ENCODE peak calls at places on chromosome 1, in seven cellular contexts. One of them, this sample, is unnamed.

GRCh38 chr1:52574594-52574993 is 21.7 kb upstream of the TUT4 start:
- DNase-seq in astrocyte of the spinal cord: peak; percentile 94
- DNase-seq in brain microvascular endothelial cell: peak; percentile 81
- DNase-seq in GM06990: no peak
- DNase-seq in fibroblast of pulmonary artery: peak; percentile 96
- DNase-seq in neural progenitor cell: no peak
- DNase-seq in CD8-positive, alpha-beta T cell: no peak
- DNase-seq in this sample: peak; percentile 71

GRCh38 chr1:168112673-168113305 is 23.9 kb downstream of the GPR161 start:
- DNase-seq in brain microvascular endothelial cell: peak; percentile 77
- DNase-seq in astrocyte of the spinal cord: peak; percentile 86
- DNase-seq in CD8-positive, alpha-beta T cell: no peak
- DNase-seq in neural progenitor cell: no peak
- DNase-seq in GM06990: no peak
- DNase-seq in fibroblast of pulmonary artery: peak; percentile 92
- DNase-seq in this sample: peak; percentile 61

GRCh38 chr1:103309761-103310160 is 201.4 kb upstream of the COL11A1 start:
- DNase-seq in brain microvascular endothelial cell: no peak
- DNase-seq in GM06990: no peak
- DNase-seq in neural progenitor cell: no peak
- DNase-seq in fibroblast of pulmonary artery: no peak
- DNase-seq in CD8-positive, alpha-beta T cell: no peak
- DNase-seq in astrocyte of the spinal cord: no peak
- DNase-seq in this sample: no peak

GRCh38 chr1:154910851-154911250 is 25.7 kb downstream of the PMVK start:
- DNase-seq in neural progenitor cell: no peak
- DNase-seq in brain microvascular endothelial cell: no peak
- DNase-seq in astrocyte of the spinal cord: no peak
- DNase-seq in fibroblast of pulmonary artery: no peak
- DNase-seq in CD8-positive, alpha-beta T cell: no peak
- DNase-seq in GM06990: no peak
- DNase-seq in this sample: no peak

GRCh38 chr1:54324031-54324654 is 82.1 kb downstream of the SSBP3 start:
- DNase-seq in CD8-positive, alpha-beta T cell: no peak
- DNase-seq in fibroblast of pulmonary artery: peak; percentile 53
- DNase-seq in brain microvascular endothelial cell: no peak
- DNase-seq in GM06990: no peak
- DNase-seq in astrocyte of the spinal cord: no peak
- DNase-seq in neural progenitor cell: peak; percentile 55
- DNase-seq in this sample: no peak

GRCh38 chr1:201016211-201016651 is 7.3 kb downstream of the KIF21B start:
- DNase-seq in neural progenitor cell: no peak
- DNase-seq in astrocyte of the spinal cord: peak; percentile 26
- DNase-seq in GM06990: no peak
- DNase-seq in CD8-positive, alpha-beta T cell: no peak
- DNase-seq in fibroblast of pulmonary artery: peak; percentile 38
- DNase-seq in brain microvascular endothelial cell: no peak
- DNase-seq in this sample: peak; percentile 14

GRCh38 chr1:231734417-231734816 is 107.8 kb downstream of the DISC1 start:
- DNase-seq in brain microvascular endothelial cell: no peak
- DNase-seq in GM06990: no peak
- DNase-seq in neural progenitor cell: no peak
- DNase-seq in fibroblast of pulmonary artery: no peak
- DNase-seq in CD8-positive, alpha-beta T cell: no peak
- DNase-seq in astrocyte of the spinal cord: no peak
- DNase-seq in this sample: no peak

GRCh38 chr1:34684246-34684645 is 70.6 kb upstream of the GJB5 start:
- DNase-seq in neural progenitor cell: no peak
- DNase-seq in CD8-positive, alpha-beta T cell: no peak
- DNase-seq in fibroblast of pulmonary artery: no peak
- DNase-seq in astrocyte of the spinal cord: no peak
- DNase-seq in brain microvascular endothelial cell: no peak
- DNase-seq in GM06990: no peak
- DNase-seq in this sample: no peak

GRCh38 chr1:230394134-230394533 is 32.0 kb downstream of the PGBD5 start:
- DNase-seq in CD8-positive, alpha-beta T cell: no peak
- DNase-seq in fibroblast of pulmonary artery: no peak
- DNase-seq in brain microvascular endothelial cell: no peak
- DNase-seq in GM06990: no peak
- DNase-seq in astrocyte of the spinal cord: no peak
- DNase-seq in neural progenitor cell: no peak
- DNase-seq in this sample: no peak

GRCh38 chr1:233240367-233240766 is 55.2 kb downstream of the PCNX2 start:
- DNase-seq in brain microvascular endothelial cell: no peak
- DNase-seq in fibroblast of pulmonary artery: no peak
- DNase-seq in GM06990: no peak
- DNase-seq in neural progenitor cell: no peak
- DNase-seq in CD8-positive, alpha-beta T cell: no peak
- DNase-seq in astrocyte of the spinal cord: no peak
- DNase-seq in this sample: peak; percentile 75

GRCh38 chr1:41492341-41492848 is 7.9 kb upstream of the EDN2 start:
- DNase-seq in CD8-positive, alpha-beta T cell: no peak
- DNase-seq in neural progenitor cell: peak; percentile 43
- DNase-seq in brain microvascular endothelial cell: no peak
- DNase-seq in fibroblast of pulmonary artery: peak; percentile 31
- DNase-seq in GM06990: no peak
- DNase-seq in astrocyte of the spinal cord: no peak
- DNase-seq in this sample: no peak

GRCh38 chr1:1376551-1377226 is 1.7 kb upstream of the AURKAIP1 start:
- DNase-seq in astrocyte of the spinal cord: no peak
- DNase-seq in fibroblast of pulmonary artery: no peak
- DNase-seq in CD8-positive, alpha-beta T cell: no peak
- DNase-seq in brain microvascular endothelial cell: no peak
- DNase-seq in GM06990: no peak
- DNase-seq in neural progenitor cell: no peak
- DNase-seq in this sample: no peak

GRCh38 chr1:75672528-75673393 is 51.7 kb upstream of the ACADM start:
- DNase-seq in CD8-positive, alpha-beta T cell: no peak
- DNase-seq in astrocyte of the spinal cord: peak; percentile 84
- DNase-seq in brain microvascular endothelial cell: peak; percentile 80
- DNase-seq in neural progenitor cell: peak; percentile 19
- DNase-seq in fibroblast of pulmonary artery: peak; percentile 77
- DNase-seq in GM06990: no peak
- DNase-seq in this sample: peak; percentile 70

GRCh38 chr1:206717237-206717989 is 32.7 kb downstream of the MAPKAPK2 start:
- DNase-seq in astrocyte of the spinal cord: no peak
- DNase-seq in brain microvascular endothelial cell: no peak
- DNase-seq in CD8-positive, alpha-beta T cell: no peak
- DNase-seq in neural progenitor cell: no peak
- DNase-seq in fibroblast of pulmonary artery: peak; percentile 53
- DNase-seq in GM06990: no peak
- DNase-seq in this sample: peak; percentile 24

GRCh38 chr1:25647106-25647505 is 30.5 kb downstream of the MAN1C1 start:
- DNase-seq in brain microvascular endothelial cell: no peak
- DNase-seq in fibroblast of pulmonary artery: no peak
- DNase-seq in neural progenitor cell: no peak
- DNase-seq in CD8-positive, alpha-beta T cell: no peak
- DNase-seq in astrocyte of the spinal cord: no peak
- DNase-seq in GM06990: no peak
- DNase-seq in this sample: no peak

GRCh38 chr1:206489980-206490534 is 17.3 kb upstream of the RASSF5 start:
- DNase-seq in fibroblast of pulmonary artery: peak; percentile 81
- DNase-seq in GM06990: peak; percentile 65
- DNase-seq in brain microvascular endothelial cell: peak; percentile 68
- DNase-seq in astrocyte of the spinal cord: peak; percentile 71
- DNase-seq in CD8-positive, alpha-beta T cell: peak; percentile 50
- DNase-seq in neural progenitor cell: peak; percentile 87
- DNase-seq in this sample: peak; percentile 80

GRCh38 chr1:59317343-59317742 is 20.4 kb downstream of the FGGY start:
- DNase-seq in astrocyte of the spinal cord: no peak
- DNase-seq in neural progenitor cell: no peak
- DNase-seq in fibroblast of pulmonary artery: no peak
- DNase-seq in GM06990: no peak
- DNase-seq in CD8-positive, alpha-beta T cell: no peak
- DNase-seq in brain microvascular endothelial cell: no peak
- DNase-seq in this sample: no peak

GRCh38 chr1:59315529-59316433 is 18.9 kb downstream of the FGGY start:
- DNase-seq in brain microvascular endothelial cell: no peak
- DNase-seq in GM06990: no peak
- DNase-seq in CD8-positive, alpha-beta T cell: no peak
- DNase-seq in astrocyte of the spinal cord: peak; percentile 38
- DNase-seq in fibroblast of pulmonary artery: no peak
- DNase-seq in neural progenitor cell: no peak
- DNase-seq in this sample: no peak

GRCh38 chr1:59318271-59318865 is 21.5 kb downstream of the FGGY start:
- DNase-seq in fibroblast of pulmonary artery: no peak
- DNase-seq in GM06990: no peak
- DNase-seq in CD8-positive, alpha-beta T cell: no peak
- DNase-seq in astrocyte of the spinal cord: peak; percentile 25
- DNase-seq in neural progenitor cell: no peak
- DNase-seq in brain microvascular endothelial cell: no peak
- DNase-seq in this sample: no peak

GRCh38 chr1:59316497-59317128 is 19.7 kb downstream of the FGGY start:
- DNase-seq in brain microvascular endothelial cell: peak; percentile 24
- DNase-seq in CD8-positive, alpha-beta T cell: no peak
- DNase-seq in neural progenitor cell: no peak
- DNase-seq in GM06990: no peak
- DNase-seq in fibroblast of pulmonary artery: no peak
- DNase-seq in astrocyte of the spinal cord: peak; percentile 98
- DNase-seq in this sample: peak; percentile 66

DNA sequence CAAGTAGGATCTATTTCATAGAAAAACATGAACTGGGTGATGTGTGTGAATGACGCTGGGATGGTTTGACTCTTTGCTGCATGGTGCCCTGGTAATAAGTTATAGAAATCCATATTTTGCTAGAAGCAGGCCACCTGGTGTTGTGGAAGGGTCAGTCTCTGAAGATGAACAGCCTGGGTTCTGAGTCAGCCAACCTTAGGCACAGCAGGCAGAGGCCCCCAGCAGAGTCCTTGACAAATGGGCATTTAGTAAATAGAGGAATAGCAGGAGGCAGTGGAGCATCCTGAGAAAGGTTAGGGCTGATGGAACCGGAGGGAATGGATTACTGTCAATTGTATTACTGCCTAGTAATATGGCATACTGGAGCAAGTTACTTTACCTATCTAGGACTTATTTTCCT is 20.9 kb downstream of the FGGY start:
- DNase-seq in fibroblast of pulmonary artery: no peak
- DNase-seq in CD8-positive, alpha-beta T cell: no peak
- DNase-seq in neural progenitor cell: no peak
- DNase-seq in GM06990: no peak
- DNase-seq in astrocyte of the spinal cord: peak; percentile 79
- DNase-seq in brain microvascular endothelial cell: no peak
- DNase-seq in this sample: no peak
- TF ChIP-seq CTCF in fibroblast of pulmonary artery: no peak
- TF ChIP-seq CTCF in CD8-positive, alpha-beta T cell: no peak
- TF ChIP-seq CTCF in neural progenitor cell: no peak
- TF ChIP-seq CTCF in GM06990: no peak
- TF ChIP-seq CTCF in astrocyte of the spinal cord: no peak
- TF ChIP-seq CTCF in brain microvascular endothelial cell: peak; percentile 10
- TF ChIP-seq CTCF in this sample: no peak

DNA sequence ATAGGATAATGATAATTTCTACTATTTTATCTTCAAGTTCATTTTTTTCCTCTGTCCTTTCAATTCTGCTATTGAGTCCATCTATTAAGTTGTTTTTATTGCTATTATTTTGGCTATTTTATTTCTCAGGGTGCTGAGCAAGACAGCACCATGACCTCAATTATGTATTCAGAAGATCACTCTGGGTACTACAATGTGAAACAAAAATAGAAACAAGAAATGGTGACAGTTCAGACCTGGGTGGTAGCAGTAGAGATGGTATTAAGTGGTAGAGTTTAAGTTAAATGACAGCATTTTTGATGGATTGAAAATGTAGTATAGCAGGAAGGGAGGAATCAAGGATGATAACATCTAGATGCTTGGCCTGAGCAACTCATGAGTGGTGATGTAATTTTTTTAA is 655.3 kb upstream of the PLXNA2 start:
- DNase-seq in GM06990: no peak
- DNase-seq in astrocyte of the spinal cord: no peak
- DNase-seq in neural progenitor cell: no peak
- DNase-seq in fibroblast of pulmonary artery: no peak
- DNase-seq in brain microvascular endothelial cell: no peak
- DNase-seq in CD8-positive, alpha-beta T cell: no peak
- DNase-seq in this sample: no peak
- H3K4me3 ChIP-seq in GM06990: no peak overlapping the region
- H3K4me3 ChIP-seq in astrocyte of the spinal cord: no peak overlapping the region
- H3K4me3 ChIP-seq in neural progenitor cell: no peak overlapping the region
- H3K4me3 ChIP-seq in fibroblast of pulmonary artery: no peak overlapping the region
- H3K4me3 ChIP-seq in brain microvascular endothelial cell: no peak overlapping the region
- H3K4me3 ChIP-seq in CD8-positive, alpha-beta T cell: no peak overlapping the region
- H3K4me3 ChIP-seq in this sample: no peak overlapping the region

DNA sequence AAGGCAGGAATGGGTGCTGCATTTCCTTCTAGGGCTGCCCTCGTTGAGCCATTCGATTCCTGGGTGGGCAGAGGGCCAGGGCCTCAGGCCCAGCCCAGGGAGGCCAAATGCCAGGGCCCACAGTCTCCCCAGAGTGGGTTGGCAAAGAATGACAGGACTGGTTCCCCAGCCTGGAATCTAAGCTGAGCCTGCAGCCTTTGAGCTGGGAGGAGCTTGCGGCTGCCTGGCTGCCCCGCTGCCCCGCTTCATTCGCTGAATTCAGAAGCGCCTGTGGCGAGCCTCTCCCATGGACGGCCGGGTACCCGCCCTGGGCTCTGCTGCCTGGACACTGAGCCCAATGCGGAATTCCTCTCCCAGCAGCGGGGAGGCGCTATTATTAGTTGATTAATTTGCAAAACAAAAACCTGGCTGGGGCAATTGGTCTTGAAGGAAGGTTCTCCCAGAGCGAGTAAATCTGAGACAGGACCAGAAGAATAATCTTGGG is 32.3 kb upstream of the TARDBP start:
- DNase-seq in astrocyte of the spinal cord: peak; percentile 75
- DNase-seq in fibroblast of pulmonary artery: peak; percentile 62
- DNase-seq in brain microvascular endothelial cell: peak; percentile 45
- DNase-seq in CD8-positive, alpha-beta T cell: no peak
- DNase-seq in GM06990: no peak
- DNase-seq in neural progenitor cell: peak; percentile 97
- DNase-seq in this sample: peak; percentile 92
- TF ChIP-seq CTCF in astrocyte of the spinal cord: peak; percentile 48
- TF ChIP-seq CTCF in fibroblast of pulmonary artery: peak; percentile 36
- TF ChIP-seq CTCF in brain microvascular endothelial cell: peak; percentile 63
- TF ChIP-seq CTCF in CD8-positive, alpha-beta T cell: no peak
- TF ChIP-seq CTCF in GM06990: peak; percentile 22
- TF ChIP-seq CTCF in neural progenitor cell: peak; percentile 61
- TF ChIP-seq CTCF in this sample: peak; percentile 37

GRCh38 chr1:4170548-4170947 is 270.5 kb upstream of the C1orf174 start:
- DNase-seq in CD8-positive, alpha-beta T cell: no peak
- DNase-seq in astrocyte of the spinal cord: no peak
- DNase-seq in GM06990: no peak
- DNase-seq in neural progenitor cell: no peak
- DNase-seq in fibroblast of pulmonary artery: no peak
- DNase-seq in brain microvascular endothelial cell: no peak
- DNase-seq in this sample: no peak

GRCh38 chr1:4171480-4172450 is 271.7 kb upstream of the C1orf174 start:
- DNase-seq in brain microvascular endothelial cell: no peak
- DNase-seq in CD8-positive, alpha-beta T cell: no peak
- DNase-seq in fibroblast of pulmonary artery: no peak
- DNase-seq in neural progenitor cell: no peak
- DNase-seq in GM06990: no peak
- DNase-seq in astrocyte of the spinal cord: no peak
- DNase-seq in this sample: no peak

GRCh38 chr1:4172659-4173599 is 272.9 kb upstream of the C1orf174 start:
- DNase-seq in neural progenitor cell: peak; percentile 40
- DNase-seq in astrocyte of the spinal cord: no peak
- DNase-seq in GM06990: no peak
- DNase-seq in CD8-positive, alpha-beta T cell: no peak
- DNase-seq in fibroblast of pulmonary artery: no peak
- DNase-seq in brain microvascular endothelial cell: no peak
- DNase-seq in this sample: no peak

GRCh38 chr1:4170953-4171352 is 270.9 kb upstream of the C1orf174 start:
- DNase-seq in neural progenitor cell: no peak
- DNase-seq in brain microvascular endothelial cell: no peak
- DNase-seq in CD8-positive, alpha-beta T cell: no peak
- DNase-seq in fibroblast of pulmonary artery: no peak
- DNase-seq in astrocyte of the spinal cord: no peak
- DNase-seq in GM06990: no peak
- DNase-seq in this sample: no peak

GRCh38 chr1:4169991-4170390 is 269.9 kb upstream of the C1orf174 start:
- DNase-seq in fibroblast of pulmonary artery: no peak
- DNase-seq in astrocyte of the spinal cord: no peak
- DNase-seq in CD8-positive, alpha-beta T cell: no peak
- DNase-seq in neural progenitor cell: no peak
- DNase-seq in GM06990: no peak
- DNase-seq in brain microvascular endothelial cell: no peak
- DNase-seq in this sample: no peak
- H3K4me3 ChIP-seq in fibroblast of pulmonary artery: no peak overlapping the region
- H3K4me3 ChIP-seq in astrocyte of the spinal cord: no peak overlapping the region
- H3K4me3 ChIP-seq in CD8-positive, alpha-beta T cell: no peak overlapping the region
- H3K4me3 ChIP-seq in neural progenitor cell: no peak overlapping the region
- H3K4me3 ChIP-seq in GM06990: no peak overlapping the region
- H3K4me3 ChIP-seq in brain microvascular endothelial cell: no peak overlapping the region
- H3K4me3 ChIP-seq in this sample: no peak overlapping the region